ENCODE peak calls at places on chromosome 4, in ten cellular contexts. One of them, this sample, is unnamed.

GRCh38 chr4:156137971-156138581 is 184.4 kb upstream of the CTSO start:
- DNase-seq in RKO: no peak
- DNase-seq in suprapubic skin: no peak
- DNase-seq in naive B cell: no peak
- DNase-seq in M059J: no peak
- DNase-seq in aorta: no peak
- DNase-seq in foreskin fibroblast: no peak
- DNase-seq in activated CD4-positive, CD25-positive, alpha-beta regulatory T cell treated with anti-CD3 and anti-CD28 coated beads, Interleukin-2, amount 50 U/mL, for 72 hours: no peak
- DNase-seq in NCI-H460: no peak
- DNase-seq in KG1: no peak
- DNase-seq in this sample: no peak

GRCh38 chr4:95124906-95125504 is 367.2 kb downstream of the BMPR1B start:
- DNase-seq in aorta: no peak
- DNase-seq in suprapubic skin: no peak
- DNase-seq in NCI-H460: peak; percentile 45
- DNase-seq in RKO: peak; percentile 59
- DNase-seq in foreskin fibroblast: peak; percentile 74
- DNase-seq in M059J: peak; percentile 49
- DNase-seq in activated CD4-positive, CD25-positive, alpha-beta regulatory T cell treated with anti-CD3 and anti-CD28 coated beads, Interleukin-2, amount 50 U/mL, for 72 hours: no peak
- DNase-seq in KG1: no peak
- DNase-seq in naive B cell: no peak
- DNase-seq in this sample: no peak

GRCh38 chr4:120830204-120830603 is 92.3 kb downstream of the PRDM5 start:
- DNase-seq in suprapubic skin: no peak
- DNase-seq in foreskin fibroblast: peak; percentile 75
- DNase-seq in RKO: no peak
- DNase-seq in activated CD4-positive, CD25-positive, alpha-beta regulatory T cell treated with anti-CD3 and anti-CD28 coated beads, Interleukin-2, amount 50 U/mL, for 72 hours: no peak
- DNase-seq in NCI-H460: no peak
- DNase-seq in M059J: no peak
- DNase-seq in aorta: no peak
- DNase-seq in naive B cell: no peak
- DNase-seq in KG1: no peak
- DNase-seq in this sample: peak; percentile 40

GRCh38 chr4:65367306-65367705 is 303.0 kb downstream of the EPHA5 start:
- DNase-seq in activated CD4-positive, CD25-positive, alpha-beta regulatory T cell treated with anti-CD3 and anti-CD28 coated beads, Interleukin-2, amount 50 U/mL, for 72 hours: no peak
- DNase-seq in suprapubic skin: no peak
- DNase-seq in KG1: no peak
- DNase-seq in aorta: no peak
- DNase-seq in NCI-H460: no peak
- DNase-seq in RKO: no peak
- DNase-seq in M059J: peak; percentile 19
- DNase-seq in foreskin fibroblast: no peak
- DNase-seq in naive B cell: no peak
- DNase-seq in this sample: no peak

GRCh38 chr4:22987861-22988260 is 295.1 kb downstream of the GBA3 start:
- DNase-seq in foreskin fibroblast: peak; percentile 83
- DNase-seq in M059J: peak; percentile 77
- DNase-seq in KG1: no peak
- DNase-seq in naive B cell: no peak
- DNase-seq in NCI-H460: peak; percentile 34
- DNase-seq in activated CD4-positive, CD25-positive, alpha-beta regulatory T cell treated with anti-CD3 and anti-CD28 coated beads, Interleukin-2, amount 50 U/mL, for 72 hours: no peak
- DNase-seq in suprapubic skin: no peak
- DNase-seq in aorta: no peak
- DNase-seq in RKO: no peak
- DNase-seq in this sample: no peak

GRCh38 chr4:102439835-102440234 is 61.3 kb upstream of the NFKB1 start:
- DNase-seq in aorta: no peak
- DNase-seq in M059J: peak; percentile 22
- DNase-seq in activated CD4-positive, CD25-positive, alpha-beta regulatory T cell treated with anti-CD3 and anti-CD28 coated beads, Interleukin-2, amount 50 U/mL, for 72 hours: no peak
- DNase-seq in naive B cell: no peak
- DNase-seq in RKO: no peak
- DNase-seq in KG1: no peak
- DNase-seq in suprapubic skin: no peak
- DNase-seq in foreskin fibroblast: peak; percentile 84
- DNase-seq in NCI-H460: no peak
- DNase-seq in this sample: no peak

GRCh38 chr4:89357346-89357745 is 49.7 kb upstream of the GPRIN3 start:
- DNase-seq in naive B cell: no peak
- DNase-seq in suprapubic skin: no peak
- DNase-seq in NCI-H460: no peak
- DNase-seq in M059J: peak; percentile 2
- DNase-seq in activated CD4-positive, CD25-positive, alpha-beta regulatory T cell treated with anti-CD3 and anti-CD28 coated beads, Interleukin-2, amount 50 U/mL, for 72 hours: no peak
- DNase-seq in foreskin fibroblast: no peak
- DNase-seq in KG1: no peak
- DNase-seq in RKO: no peak
- DNase-seq in aorta: no peak
- DNase-seq in this sample: no peak

GRCh38 chr4:144115519-144115918 is 25.0 kb downstream of the GYPA start:
- DNase-seq in naive B cell: no peak
- DNase-seq in suprapubic skin: no peak
- DNase-seq in aorta: no peak
- DNase-seq in activated CD4-positive, CD25-positive, alpha-beta regulatory T cell treated with anti-CD3 and anti-CD28 coated beads, Interleukin-2, amount 50 U/mL, for 72 hours: no peak
- DNase-seq in KG1: no peak
- DNase-seq in M059J: no peak
- DNase-seq in foreskin fibroblast: no peak
- DNase-seq in RKO: no peak
- DNase-seq in NCI-H460: no peak
- DNase-seq in this sample: no peak

GRCh38 chr4:77156533-77156911 is 485 bp upstream of the CCNG2 start:
- DNase-seq in NCI-H460: peak; percentile 97
- DNase-seq in M059J: peak; percentile 99
- DNase-seq in KG1: peak; percentile 98
- DNase-seq in activated CD4-positive, CD25-positive, alpha-beta regulatory T cell treated with anti-CD3 and anti-CD28 coated beads, Interleukin-2, amount 50 U/mL, for 72 hours: peak; percentile 87
- DNase-seq in aorta: peak; percentile 95
- DNase-seq in naive B cell: peak; percentile 99
- DNase-seq in RKO: peak; percentile 99
- DNase-seq in foreskin fibroblast: peak; percentile 99
- DNase-seq in suprapubic skin: peak; percentile 98
- DNase-seq in this sample: peak; percentile 92

GRCh38 chr4:75555294-75556164 is at the start of gene ODAPH:
- DNase-seq in naive B cell: no peak
- DNase-seq in suprapubic skin: no peak
- DNase-seq in activated CD4-positive, CD25-positive, alpha-beta regulatory T cell treated with anti-CD3 and anti-CD28 coated beads, Interleukin-2, amount 50 U/mL, for 72 hours: peak; percentile 35
- DNase-seq in NCI-H460: no peak
- DNase-seq in foreskin fibroblast: no peak
- DNase-seq in M059J: peak; percentile 89
- DNase-seq in aorta: no peak
- DNase-seq in RKO: peak; percentile 60
- DNase-seq in KG1: no peak
- DNase-seq in this sample: no peak

GRCh38 chr4:39706829-39707511 is 9.0 kb downstream of the UBE2K start:
- DNase-seq in aorta: no peak
- DNase-seq in naive B cell: no peak
- DNase-seq in RKO: no peak
- DNase-seq in M059J: peak; percentile 65
- DNase-seq in foreskin fibroblast: no peak
- DNase-seq in suprapubic skin: no peak
- DNase-seq in NCI-H460: no peak
- DNase-seq in KG1: no peak
- DNase-seq in activated CD4-positive, CD25-positive, alpha-beta regulatory T cell treated with anti-CD3 and anti-CD28 coated beads, Interleukin-2, amount 50 U/mL, for 72 hours: no peak
- DNase-seq in this sample: no peak

GRCh38 chr4:4694296-4694772 is 152.5 kb upstream of the STX18 start:
- DNase-seq in activated CD4-positive, CD25-positive, alpha-beta regulatory T cell treated with anti-CD3 and anti-CD28 coated beads, Interleukin-2, amount 50 U/mL, for 72 hours: no peak
- DNase-seq in aorta: no peak
- DNase-seq in KG1: no peak
- DNase-seq in suprapubic skin: no peak
- DNase-seq in foreskin fibroblast: peak; percentile 51
- DNase-seq in M059J: peak; percentile 83
- DNase-seq in naive B cell: no peak
- DNase-seq in NCI-H460: no peak
- DNase-seq in RKO: no peak
- DNase-seq in this sample: peak; percentile 43

GRCh38 chr4:27790911-27791310 is 930.3 kb downstream of the STIM2 start:
- DNase-seq in naive B cell: no peak
- DNase-seq in RKO: peak; percentile 45
- DNase-seq in KG1: no peak
- DNase-seq in activated CD4-positive, CD25-positive, alpha-beta regulatory T cell treated with anti-CD3 and anti-CD28 coated beads, Interleukin-2, amount 50 U/mL, for 72 hours: no peak
- DNase-seq in foreskin fibroblast: peak; percentile 3
- DNase-seq in M059J: peak; percentile 25
- DNase-seq in NCI-H460: no peak
- DNase-seq in suprapubic skin: no peak
- DNase-seq in aorta: no peak
- DNase-seq in this sample: no peak

This sample was measured in left ventricle myocardium inferior.